ENCODE peak calls at places on chromosomes 4 and X, in nine cellular contexts. F is CD8-positive, alpha-beta T cell; K is A549; J is heart right ventricle; B is endothelial cell of umbilical vein; Z is endodermal cell; Y is SJSA1; M is PC-3; R is uterus. S is an unnamed sample.

GRCh38 chr4:3393171-3393570 is 48.6 kb upstream of the HGFAC start:
- DNase-seq in Z (no peak), K (no peak), M (no peak), F (no peak), R (no peak), Y (no peak), B (no peak), J (no peak), S (no peak)

GRCh38 chr4:64144994-64145393 is 264.3 kb downstream of the TECRL start:
- DNase-seq in Y (no peak), F (no peak), R (no peak), J (peak; percentile 9), Z (no peak), K (no peak), M (peak; percentile 73), B (no peak), S (no peak)

GRCh38 chrX:38262715-38263620 is 42.3 kb upstream of the SRPX start:
- DNase-seq in Z (no peak), B (peak; percentile 29), F (no peak), Y (no peak), R (no peak), K (no peak), J (no peak), M (no peak), S (no peak)

GRCh38 chr4:94561249-94562024 is 109.7 kb downstream of the PDLIM5 start:
- DNase-seq in J (no peak), F (no peak), R (no peak), Z (no peak), K (no peak), M (peak; percentile 54), Y (peak; percentile 75), B (peak; percentile 90), S (no peak)

GRCh38 chr4:148065069-148065468 is 333.2 kb downstream of the ARHGAP10 start:
- DNase-seq in M (no peak), R (no peak), J (no peak), Z (no peak), K (no peak), B (no peak), Y (no peak), F (no peak), S (no peak)

GRCh38 chr4:141131738-141132688 is 1.3 kb downstream of the RNF150 start:
- DNase-seq in Z (peak; percentile 74), B (peak; percentile 30), F (no peak), K (no peak), R (peak; percentile 41), M (no peak), J (no peak), Y (peak; percentile 47), S (no peak)

GRCh38 chr4:7120341-7120740 is 52.5 kb upstream of the GRPEL1 start:
- DNase-seq in B (no peak), R (no peak), M (peak; percentile 17), F (no peak), Z (no peak), J (no peak), K (peak; percentile 41), Y (no peak), S (no peak)

GRCh38 chrX:45445745-45446412 is 245.2 kb upstream of the DIPK2B start:
- DNase-seq in M (peak; percentile 92), B (peak; percentile 72), Y (peak; percentile 40), Z (no peak), J (no peak), K (no peak), F (no peak), R (no peak), S (no peak)

GRCh38 chr4:87758278-87758677 is 41.1 kb upstream of the IBSP start:
- DNase-seq in R (no peak), F (no peak), K (no peak), J (no peak), Z (no peak), Y (no peak), M (no peak), B (no peak), S (no peak)

GRCh38 chr4:133800966-133801365 is 400.6 kb downstream of the PABPC4L start:
- DNase-seq in Z (no peak), R (no peak), K (no peak), J (no peak), F (no peak), M (no peak), B (no peak), Y (no peak), S (no peak)

GRCh38 chr4:99457676-99458075 is 22.5 kb upstream of the ADH7 start:
- DNase-seq in Y (no peak), B (no peak), K (no peak), F (no peak), J (no peak), R (no peak), M (no peak), Z (no peak), S (no peak)

GRCh38 chr4:37827030-37827705 is 682 bp downstream of the PGM2 start:
- DNase-seq in K (peak; percentile 2), Z (no peak), M (peak; percentile 75), F (no peak), J (peak; percentile 12), Y (peak; percentile 23), B (peak; percentile 71), R (no peak), S (no peak)

GRCh38 chr4:4670869-4671268 is 129.0 kb upstream of the STX18 start:
- DNase-seq in R (no peak), J (no peak), Y (no peak), M (no peak), Z (peak; percentile 64), B (no peak), F (no peak), K (no peak), S (no peak)

GRCh38 chr4:24244663-24245519 is 339.5 kb downstream of the DHX15 start:
- DNase-seq in K (no peak), B (no peak), F (no peak), Z (no peak), M (no peak), J (peak; percentile 75), Y (no peak), R (no peak), S (no peak)

GRCh38 chrX:107659768-107660167 is 31.5 kb downstream of the PRPS1 start:
- DNase-seq in J (no peak), R (no peak), M (peak; percentile 62), Z (no peak), K (no peak), F (no peak), Y (peak; percentile 32), B (peak; percentile 46), S (peak; percentile 50)

GRCh38 chr4:3340703-3341088 is 47.9 kb downstream of the RGS12 start:
- DNase-seq in Z (no peak), K (no peak), F (no peak), B (no peak), M (peak; percentile 17), Y (no peak), J (no peak), R (no peak), S (no peak)

GRCh38 chr4:962231-963208 is 10.8 kb downstream of the DGKQ start:
- DNase-seq in M (no peak), K (no peak), R (peak; percentile 15), B (no peak), F (no peak), Y (no peak), Z (peak; percentile 68), J (no peak), S (no peak)

GRCh38 chr4:36288727-36289126 is 7.3 kb downstream of the DTHD1 start:
- DNase-seq in Z (no peak), Y (no peak), J (no peak), M (peak; percentile 6), B (no peak), K (no peak), F (no peak), R (no peak), S (no peak)

DNA sequence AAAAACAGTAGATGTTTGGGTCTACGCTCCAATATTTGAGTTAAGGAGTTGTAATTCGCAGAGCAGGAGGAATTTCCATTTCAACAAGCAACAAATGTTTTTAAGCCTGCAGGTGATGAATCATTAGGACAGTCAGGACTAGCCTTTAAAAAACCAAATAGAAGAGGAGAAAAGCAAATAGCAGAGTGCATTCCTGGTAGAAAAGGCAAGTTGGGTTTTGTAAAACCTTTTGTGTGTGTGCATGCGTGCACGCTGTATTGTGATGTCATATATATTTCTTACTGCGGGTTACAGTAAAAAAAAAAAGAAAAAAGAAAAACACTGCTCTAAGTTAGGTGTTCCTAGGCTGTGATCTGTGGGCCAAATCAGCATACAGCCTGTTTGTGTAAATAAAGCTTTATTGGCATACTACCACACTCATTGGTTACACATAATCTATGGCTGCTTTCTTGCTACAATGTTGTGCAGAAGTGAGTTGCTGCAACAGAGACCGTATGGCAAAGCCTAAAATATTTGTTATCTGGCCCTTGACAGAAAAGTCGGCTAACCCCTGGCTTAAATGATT is 135.6 kb downstream of the MID1 start:
- DNase-seq in J (no peak), M (peak; percentile 65), K (no peak), Y (peak; percentile 63), R (no peak), B (no peak), Z (no peak), F (no peak), S (no peak)
- H3K4me3 ChIP-seq in J (no peak overlapping the region), M (no peak overlapping the region), K (peak overlapping the region; percentile 2), Y (no peak overlapping the region), R (no peak overlapping the region), B (no peak overlapping the region), Z (no peak overlapping the region), F (no peak overlapping the region), S (no peak overlapping the region)

DNA sequence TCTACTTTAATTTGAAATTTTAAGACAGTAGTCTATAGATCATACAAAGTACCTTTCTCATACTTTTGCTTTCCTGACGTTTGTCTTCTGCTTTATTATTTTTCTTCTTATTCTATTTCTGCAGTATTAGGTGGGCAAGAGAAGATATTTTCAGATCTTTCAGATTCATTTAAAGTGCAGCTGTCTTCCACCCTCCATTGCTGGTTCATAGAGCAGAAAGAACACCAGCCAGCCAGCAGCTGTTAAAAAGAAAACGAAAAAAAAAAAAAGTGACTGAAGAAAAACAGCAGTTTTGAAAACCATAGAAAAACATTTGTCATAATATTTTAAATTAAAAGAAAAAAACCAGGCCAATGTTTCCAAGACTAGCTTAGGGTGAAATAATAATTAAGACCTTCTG is 42.9 kb downstream of the SMAD1 start:
- DNase-seq in M (no peak), Z (no peak), J (no peak), F (no peak), R (no peak), Y (no peak), K (no peak), B (no peak), S (no peak)
- H3K27ac ChIP-seq in M (peak overlapping the region; percentile 41), Z (no peak overlapping the region), J (no peak overlapping the region), F (no peak overlapping the region), R (peak overlapping the region; percentile 18), Y (no peak overlapping the region), K (no peak overlapping the region), B (no peak overlapping the region), S (no peak overlapping the region)

DNA sequence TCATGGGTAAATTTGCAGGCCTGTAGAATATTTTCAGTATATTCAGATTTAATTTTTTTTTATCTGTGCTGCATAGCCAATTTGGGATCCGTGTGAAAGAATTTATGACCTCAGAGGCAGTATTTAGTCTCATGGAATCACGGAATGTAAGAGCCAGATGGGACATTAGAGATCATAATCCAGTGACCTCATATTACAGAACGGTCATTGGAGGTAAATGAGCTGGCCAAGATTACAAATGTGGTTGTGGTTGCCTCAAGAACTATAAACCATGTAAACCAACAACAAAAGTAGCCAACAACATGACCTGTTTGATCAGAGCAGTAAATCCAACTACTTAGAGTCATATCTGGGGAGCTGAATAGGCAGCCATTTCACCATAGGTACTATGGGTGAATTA is 71.6 kb downstream of the AMOT start:
- DNase-seq in Y (no peak), R (no peak), K (no peak), M (no peak), J (no peak), F (no peak), Z (no peak), B (no peak), S (no peak)
- H3K4me1 ChIP-seq in Y (no peaks in the 10 kb centered on the region), R (no peaks in the 10 kb centered on the region), K (no peaks in the 10 kb centered on the region), M (no peaks in the 10 kb centered on the region), J (no peaks in the 10 kb centered on the region), F (no peaks in the 10 kb centered on the region), Z (no peaks in the 10 kb centered on the region), B (no peaks in the 10 kb centered on the region), S (no peaks in the 10 kb centered on the region)

GRCh38 chr4:118190903-118191302 is 156.6 kb downstream of the NDST3 start:
- DNase-seq in K (no peak), Y (no peak), R (no peak), M (no peak), B (no peak), Z (no peak), F (no peak), J (no peak), S (no peak)
- H3K4me3 ChIP-seq in K (no peak overlapping the region), Y (no peak overlapping the region), R (no peak overlapping the region), M (no peak overlapping the region), B (no peak overlapping the region), Z (no peak overlapping the region), F (no peak overlapping the region), J (no peak overlapping the region), S (no peak overlapping the region)

S was measured in CD4-positive, alpha-beta memory T cell.